ENCODE peak calls at places on chromosomes 7 and 10, in six cellular contexts. One of them, this sample, is unnamed.

GRCh38 chr7:129258649-129259389 is 34.0 kb downstream of the AHCYL2 start:
- DNase-seq in kidney: no peak
- DNase-seq in colonic mucosa: no peak
- DNase-seq in fibroblast of mammary gland: no peak
- DNase-seq in neural progenitor cell: peak
- DNase-seq in DND-41: no peak
- DNase-seq in this sample: no peak

GRCh38 chr7:17085186-17085585 is 203.4 kb upstream of the AGR3 start:
- DNase-seq in kidney: no peak
- DNase-seq in colonic mucosa: no peak
- DNase-seq in fibroblast of mammary gland: no peak
- DNase-seq in neural progenitor cell: no peak
- DNase-seq in DND-41: no peak
- DNase-seq in this sample: no peak

GRCh38 chr10:14126697-14127440 is 203.9 kb downstream of the FRMD4A start:
- DNase-seq in kidney: no peak
- DNase-seq in colonic mucosa: no peak
- DNase-seq in fibroblast of mammary gland: peak
- DNase-seq in neural progenitor cell: no peak
- DNase-seq in DND-41: no peak
- DNase-seq in this sample: no peak

GRCh38 chr7:116888895-116889294 is 26.5 kb downstream of the CAPZA2 start:
- DNase-seq in kidney: no peak
- DNase-seq in colonic mucosa: no peak
- DNase-seq in fibroblast of mammary gland: no peak
- DNase-seq in neural progenitor cell: no peak
- DNase-seq in DND-41: no peak
- DNase-seq in this sample: no peak

GRCh38 chr7:159012353-159013069 is 132.2 kb downstream of the VIPR2 start:
- DNase-seq in kidney: no peak
- DNase-seq in colonic mucosa: peak
- DNase-seq in fibroblast of mammary gland: no peak
- DNase-seq in neural progenitor cell: no peak
- DNase-seq in DND-41: no peak
- DNase-seq in this sample: no peak

GRCh38 chr7:129845972-129846327 is 106.8 kb downstream of the UBE2H start:
- DNase-seq in kidney: no peak
- DNase-seq in colonic mucosa: no peak
- DNase-seq in fibroblast of mammary gland: peak
- DNase-seq in neural progenitor cell: no peak
- DNase-seq in DND-41: no peak
- DNase-seq in this sample: no peak

GRCh38 chr10:6008497-6009142 is 31.3 kb upstream of the IL15RA start:
- DNase-seq in kidney: no peak
- DNase-seq in colonic mucosa: peak
- DNase-seq in fibroblast of mammary gland: peak
- DNase-seq in neural progenitor cell: no peak
- DNase-seq in DND-41: no peak
- DNase-seq in this sample: no peak

GRCh38 chr10:131435232-131435631 is 123.7 kb upstream of the TCERG1L start:
- DNase-seq in kidney: peak
- DNase-seq in colonic mucosa: no peak
- DNase-seq in fibroblast of mammary gland: no peak
- DNase-seq in neural progenitor cell: no peak
- DNase-seq in DND-41: no peak
- DNase-seq in this sample: no peak

GRCh38 chr10:79429751-79430150 is 15.7 kb downstream of the ZCCHC24 start:
- DNase-seq in kidney: no peak
- DNase-seq in colonic mucosa: no peak
- DNase-seq in fibroblast of mammary gland: no peak
- DNase-seq in neural progenitor cell: no peak
- DNase-seq in DND-41: no peak
- DNase-seq in this sample: no peak

GRCh38 chr10:62738916-62739315 is 65.6 kb upstream of the ADO start:
- DNase-seq in kidney: no peak
- DNase-seq in colonic mucosa: no peak
- DNase-seq in fibroblast of mammary gland: peak
- DNase-seq in neural progenitor cell: no peak
- DNase-seq in DND-41: no peak
- DNase-seq in this sample: no peak

GRCh38 chr10:102230264-102230860 is 4.3 kb downstream of the ELOVL3 start:
- DNase-seq in kidney: peak
- DNase-seq in colonic mucosa: peak
- DNase-seq in fibroblast of mammary gland: peak
- DNase-seq in neural progenitor cell: peak
- DNase-seq in DND-41: no peak
- DNase-seq in this sample: peak

GRCh38 chr7:134364619-134365037 is 47.9 kb upstream of the SLC35B4 start:
- DNase-seq in kidney: no peak
- DNase-seq in colonic mucosa: no peak
- DNase-seq in fibroblast of mammary gland: peak
- DNase-seq in neural progenitor cell: no peak
- DNase-seq in DND-41: no peak
- DNase-seq in this sample: no peak

GRCh38 chr7:90269163-90269562 is 24.2 kb downstream of the CFAP69 start:
- DNase-seq in kidney: no peak
- DNase-seq in colonic mucosa: no peak
- DNase-seq in fibroblast of mammary gland: no peak
- DNase-seq in neural progenitor cell: no peak
- DNase-seq in DND-41: no peak
- DNase-seq in this sample: no peak

GRCh38 chr7:92723205-92723604 is 113.2 kb downstream of the CDK6 start:
- DNase-seq in kidney: no peak
- DNase-seq in colonic mucosa: no peak
- DNase-seq in fibroblast of mammary gland: peak
- DNase-seq in neural progenitor cell: no peak
- DNase-seq in DND-41: no peak
- DNase-seq in this sample: no peak

GRCh38 chr7:33736521-33737221 is 168.7 kb upstream of the BMPER start:
- DNase-seq in kidney: no peak
- DNase-seq in colonic mucosa: no peak
- DNase-seq in fibroblast of mammary gland: no peak
- DNase-seq in neural progenitor cell: no peak
- DNase-seq in DND-41: no peak
- DNase-seq in this sample: no peak

GRCh38 chr7:122803323-122803722 is 82.9 kb downstream of the CADPS2 start:
- DNase-seq in kidney: no peak
- DNase-seq in colonic mucosa: no peak
- DNase-seq in fibroblast of mammary gland: peak
- DNase-seq in neural progenitor cell: peak
- DNase-seq in DND-41: no peak
- DNase-seq in this sample: peak

GRCh38 chr10:50604049-50604640 is 19.6 kb downstream of the SGMS1 start:
- DNase-seq in kidney: no peak
- DNase-seq in colonic mucosa: no peak
- DNase-seq in fibroblast of mammary gland: peak
- DNase-seq in neural progenitor cell: no peak
- DNase-seq in DND-41: no peak
- DNase-seq in this sample: peak

GRCh38 chr10:16408379-16408778 is 28.4 kb upstream of the PTER start:
- DNase-seq in kidney: no peak
- DNase-seq in colonic mucosa: no peak
- DNase-seq in fibroblast of mammary gland: no peak
- DNase-seq in neural progenitor cell: no peak
- DNase-seq in DND-41: no peak
- DNase-seq in this sample: no peak

GRCh38 chr7:126589068-126589684 is 663.6 kb downstream of the GRM8 start:
- DNase-seq in kidney: no peak
- DNase-seq in colonic mucosa: no peak
- DNase-seq in fibroblast of mammary gland: no peak
- DNase-seq in neural progenitor cell: no peak
- DNase-seq in DND-41: peak
- DNase-seq in this sample: no peak

GRCh38 chr10:97743169-97743945 is 6.4 kb downstream of the ZFYVE27 start:
- DNase-seq in kidney: no peak
- DNase-seq in colonic mucosa: no peak
- DNase-seq in fibroblast of mammary gland: no peak
- DNase-seq in neural progenitor cell: no peak
- DNase-seq in DND-41: no peak
- DNase-seq in this sample: no peak
- H3K4me3 ChIP-seq in kidney: no peak
- H3K4me3 ChIP-seq in colonic mucosa: no peak
- H3K4me3 ChIP-seq in fibroblast of mammary gland: no peak
- H3K4me3 ChIP-seq in neural progenitor cell: no peak
- H3K4me3 ChIP-seq in DND-41: no peak
- H3K4me3 ChIP-seq in this sample: no peak

DNA sequence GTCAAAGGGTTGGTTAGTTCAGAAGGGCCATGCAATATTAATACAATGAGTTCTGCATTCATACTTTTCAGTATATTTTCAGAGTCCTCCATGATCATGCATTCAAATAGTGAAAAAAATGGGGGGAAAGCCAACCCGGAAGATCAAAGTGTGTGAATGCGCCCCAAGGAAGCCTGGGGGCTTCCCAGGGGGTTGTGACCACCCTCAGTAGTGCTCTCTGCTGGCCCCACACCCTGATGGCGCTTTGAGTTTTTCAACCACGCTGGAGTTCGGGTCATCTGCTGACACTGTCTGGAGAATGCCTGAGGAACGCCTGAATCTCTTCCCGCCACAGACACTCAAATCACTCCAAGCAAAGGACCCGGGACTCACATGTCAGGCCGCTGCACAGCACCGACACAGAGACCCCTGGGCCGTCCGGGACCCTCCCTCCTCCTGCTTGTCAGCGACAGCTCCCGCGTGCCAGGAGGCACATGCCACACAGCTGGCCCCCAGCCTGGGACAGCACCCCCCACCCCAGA is 1.0 kb downstream of the TNS3 start:
- DNase-seq in kidney: no peak
- DNase-seq in colonic mucosa: no peak
- DNase-seq in fibroblast of mammary gland: no peak
- DNase-seq in neural progenitor cell: peak
- DNase-seq in DND-41: no peak
- DNase-seq in this sample: no peak
- TF ChIP-seq CTCF in kidney: no peak
- TF ChIP-seq CTCF in colonic mucosa: no peak
- TF ChIP-seq CTCF in fibroblast of mammary gland: no peak
- TF ChIP-seq CTCF in neural progenitor cell: no peak
- TF ChIP-seq CTCF in DND-41: no peak
- TF ChIP-seq CTCF in this sample: no peak

DNA sequence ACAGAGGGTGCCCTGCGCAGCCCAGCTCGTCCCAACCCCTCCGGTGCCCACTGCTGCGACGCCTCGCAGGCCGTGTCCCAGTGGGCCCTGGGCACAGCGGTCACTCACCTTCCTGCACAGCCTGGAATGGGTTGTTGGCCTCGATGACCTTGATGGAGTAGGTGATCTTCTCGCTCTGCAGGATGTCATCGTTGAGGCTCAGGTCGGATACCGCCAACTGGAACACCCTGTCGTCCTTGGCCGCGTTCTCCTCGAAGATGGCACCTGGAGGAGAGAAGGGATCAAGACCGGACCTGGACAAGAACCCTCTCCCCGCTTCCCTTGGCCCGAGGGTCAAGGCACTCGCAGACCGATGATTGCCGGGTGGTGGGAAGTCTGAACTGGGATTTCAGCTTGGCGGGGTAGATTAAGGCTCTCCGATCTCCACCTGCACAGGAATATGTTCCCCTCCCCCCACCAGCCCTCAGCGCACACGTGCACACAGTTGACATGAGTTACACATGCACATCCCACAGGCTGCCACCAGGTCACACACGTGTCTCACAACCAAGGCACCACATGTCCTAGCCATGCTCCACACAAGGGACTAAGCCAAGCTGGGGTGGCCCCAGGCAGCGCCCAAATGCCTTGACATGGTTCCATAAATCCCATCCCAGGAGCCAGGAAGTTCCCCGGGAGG is 2.6 kb downstream of the GRID1 start:
- DNase-seq in kidney: peak
- DNase-seq in colonic mucosa: no peak
- DNase-seq in fibroblast of mammary gland: no peak
- DNase-seq in neural progenitor cell: no peak
- DNase-seq in DND-41: no peak
- DNase-seq in this sample: no peak
- H3K4me3 ChIP-seq in kidney: no peak
- H3K4me3 ChIP-seq in colonic mucosa: no peak
- H3K4me3 ChIP-seq in fibroblast of mammary gland: no peak
- H3K4me3 ChIP-seq in neural progenitor cell: peak
- H3K4me3 ChIP-seq in DND-41: no peak
- H3K4me3 ChIP-seq in this sample: no peak

GRCh38 chr10:47062801-47063200 is 151.6 kb downstream of the PTPN20 start:
- DNase-seq in kidney: no peak
- DNase-seq in colonic mucosa: no peak
- DNase-seq in fibroblast of mammary gland: peak
- DNase-seq in neural progenitor cell: peak
- DNase-seq in DND-41: no peak
- DNase-seq in this sample: no peak
- TF ChIP-seq CTCF in kidney: no peak
- TF ChIP-seq CTCF in colonic mucosa: no peak
- TF ChIP-seq CTCF in fibroblast of mammary gland: peak
- TF ChIP-seq CTCF in neural progenitor cell: peak
- TF ChIP-seq CTCF in DND-41: peak
- TF ChIP-seq CTCF in this sample: no peak

GRCh38 chr10:101020427-101020826 is 10.5 kb downstream of the PDZD7 start:
- DNase-seq in kidney: no peak
- DNase-seq in colonic mucosa: no peak
- DNase-seq in fibroblast of mammary gland: no peak
- DNase-seq in neural progenitor cell: no peak
- DNase-seq in DND-41: no peak
- DNase-seq in this sample: no peak

GRCh38 chr10:101018600-101019439 is 12.1 kb downstream of the PDZD7 start:
- DNase-seq in kidney: peak
- DNase-seq in colonic mucosa: peak
- DNase-seq in fibroblast of mammary gland: peak
- DNase-seq in neural progenitor cell: peak
- DNase-seq in DND-41: peak
- DNase-seq in this sample: peak

GRCh38 chr10:101016814-101017213 is 14.1 kb downstream of the PDZD7 start:
- DNase-seq in kidney: no peak
- DNase-seq in colonic mucosa: no peak
- DNase-seq in fibroblast of mammary gland: no peak
- DNase-seq in neural progenitor cell: no peak
- DNase-seq in DND-41: no peak
- DNase-seq in this sample: no peak

GRCh38 chr10:101019440-101019703 is 11.6 kb downstream of the PDZD7 start:
- DNase-seq in kidney: no peak
- DNase-seq in colonic mucosa: no peak
- DNase-seq in fibroblast of mammary gland: no peak
- DNase-seq in neural progenitor cell: no peak
- DNase-seq in DND-41: no peak
- DNase-seq in this sample: no peak

GRCh38 chr10:101018118-101018599 is 12.8 kb downstream of the PDZD7 start:
- DNase-seq in kidney: no peak
- DNase-seq in colonic mucosa: no peak
- DNase-seq in fibroblast of mammary gland: no peak
- DNase-seq in neural progenitor cell: peak
- DNase-seq in DND-41: no peak
- DNase-seq in this sample: no peak
- H3K4me3 ChIP-seq in kidney: no peak
- H3K4me3 ChIP-seq in colonic mucosa: no peak
- H3K4me3 ChIP-seq in fibroblast of mammary gland: no peak
- H3K4me3 ChIP-seq in neural progenitor cell: peak
- H3K4me3 ChIP-seq in DND-41: no peak
- H3K4me3 ChIP-seq in this sample: no peak

DNA sequence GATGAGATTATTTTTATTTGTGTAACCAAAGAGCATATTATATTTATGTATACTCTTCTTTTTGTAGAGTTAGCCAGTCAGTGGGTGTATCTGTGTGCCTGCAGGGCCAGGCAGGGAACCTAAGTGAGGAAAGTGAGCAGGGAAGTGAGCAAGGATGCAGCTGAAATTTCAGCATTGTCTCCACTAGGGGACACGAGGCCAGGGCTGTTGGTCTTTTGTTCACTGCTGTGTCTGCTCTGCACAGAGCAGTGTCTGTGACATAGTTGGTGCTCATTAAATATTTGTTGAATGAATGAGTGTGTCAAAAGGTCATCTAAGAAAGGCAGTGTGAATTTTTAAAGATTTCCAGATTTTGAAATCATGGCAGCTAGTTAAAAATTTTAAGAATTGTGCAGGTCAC is 51.8 kb downstream of the SUGCT start:
- DNase-seq in kidney: no peak
- DNase-seq in colonic mucosa: no peak
- DNase-seq in fibroblast of mammary gland: no peak
- DNase-seq in neural progenitor cell: no peak
- DNase-seq in DND-41: no peak
- DNase-seq in this sample: no peak
- TF ChIP-seq CTCF in kidney: no peak
- TF ChIP-seq CTCF in colonic mucosa: no peak
- TF ChIP-seq CTCF in fibroblast of mammary gland: peak
- TF ChIP-seq CTCF in neural progenitor cell: no peak
- TF ChIP-seq CTCF in DND-41: no peak
- TF ChIP-seq CTCF in this sample: no peak